ENCODE peak calls at places on chromosomes 4 and X, in six cellular contexts. J is progenitor cell of endocrine pancreas; L is activated naive CD4-positive, alpha-beta T cell treated with anti-CD3 and anti-CD28 coated beads, Interleukin-2, amount 10 ng/mL, durations not matched to agents 7 days and 5 days; I is epithelial cell of prostate; Y is erythroblast; O is HL-60. N is an unnamed sample.

GRCh38 chr4:123588631-123589223 is 192.1 kb downstream of the SPRY1 start:
- DNase-seq in J (no peak), L (no peak), I (peak), Y (no peak), O (no peak), N (no peak)

GRCh38 chrX:139156356-139156755 is 374.2 kb upstream of the F9 start:
- DNase-seq in J (no peak), L (no peak), I (no peak), Y (no peak), O (no peak), N (no peak)

GRCh38 chrX:152412105-152412504 is 39.0 kb downstream of the GABRA3 start:
- DNase-seq in J (no peak), L (no peak), I (no peak), Y (no peak), O (no peak), N (no peak)

GRCh38 chrX:135410861-135411627 is 10.7 kb upstream of the SMIM10L2A start:
- DNase-seq in J (no peak), L (no peak), I (no peak), Y (no peak), O (peak), N (no peak)

GRCh38 chr4:25865586-25865985 is 2.8 kb upstream of the SEL1L3 start:
- DNase-seq in J (no peak), L (no peak), I (peak), Y (no peak), O (no peak), N (peak)

GRCh38 chr4:147071341-147071740 is 125.7 kb upstream of the TTC29 start:
- DNase-seq in J (no peak), L (no peak), I (no peak), Y (no peak), O (no peak), N (no peak)

GRCh38 chr4:6409381-6409780 is 63.0 kb downstream of the PPP2R2C start:
- DNase-seq in J (no peak), L (no peak), I (no peak), Y (no peak), O (no peak), N (no peak)

GRCh38 chrX:43733699-43734098 is 77.6 kb downstream of the MAOA start:
- DNase-seq in J (no peak), L (no peak), I (no peak), Y (no peak), O (no peak), N (no peak)

GRCh38 chrX:38163193-38163592 is 57.5 kb downstream of the SRPX start:
- DNase-seq in J (no peak), L (no peak), I (no peak), Y (no peak), O (no peak), N (no peak)

GRCh38 chr4:16532240-16532990 is 306.1 kb upstream of the TAPT1 start:
- DNase-seq in J (no peak), L (no peak), I (peak), Y (no peak), O (no peak), N (peak)

GRCh38 chr4:85681194-85681803 is 206.3 kb downstream of the ARHGAP24 start:
- DNase-seq in J (no peak), L (no peak), I (peak), Y (no peak), O (peak), N (no peak)

GRCh38 chr4:154049457-154050181 is 260.7 kb upstream of the SFRP2 start:
- DNase-seq in J (no peak), L (no peak), I (no peak), Y (peak), O (peak), N (no peak)

GRCh38 chrX:105706041-105706440 is 116.3 kb upstream of the NRK start:
- DNase-seq in J (no peak), L (no peak), I (no peak), Y (no peak), O (no peak), N (peak)

GRCh38 chr4:29948858-29949257 is 771.3 kb upstream of the PCDH7 start:
- DNase-seq in J (no peak), L (no peak), I (no peak), Y (no peak), O (no peak), N (no peak)

GRCh38 chr4:24070117-24070516 is 180.3 kb upstream of the PPARGC1A start:
- DNase-seq in J (no peak), L (no peak), I (peak), Y (no peak), O (no peak), N (peak)

GRCh38 chr4:175871774-175872405 is 59.8 kb upstream of the GPM6A start:
- DNase-seq in J (no peak), L (no peak), I (no peak), Y (no peak), O (no peak), N (no peak)

GRCh38 chrX:41538707-41539106 is 91.6 kb downstream of the NYX start:
- DNase-seq in J (no peak), L (no peak), I (no peak), Y (no peak), O (no peak), N (no peak)

GRCh38 chrX:6718766-6719165 is 183.8 kb upstream of the VCX3A start:
- DNase-seq in J (no peak), L (no peak), I (no peak), Y (no peak), O (no peak), N (no peak)

GRCh38 chrX:57929373-57929772 is 19.1 kb upstream of the ZXDA start:
- DNase-seq in J (no peak), L (no peak), I (no peak), Y (peak), O (peak), N (no peak)

GRCh38 chrX:10555846-10556245 is 64.5 kb downstream of the MID1 start:
- DNase-seq in J (no peak), L (no peak), I (no peak), Y (no peak), O (peak), N (no peak)

GRCh38 chrX:68895339-68896250 is 66.8 kb downstream of the EFNB1 start:
- DNase-seq in J (no peak), L (no peak), I (peak), Y (peak), O (no peak), N (peak)

N was measured in foreskin keratinocyte.